ENCODE peak calls at places on chromosomes 13 and 19, in eight cellular contexts. M, H, D, Z, P, E, R and A are unnamed samples. For H3K4me1, the result is how much of the 10 kb centered on the place peaks cover.

GRCh38 chr13:89150362-89150761 is 1479.2 kb downstream of the SLITRK5 start:
- DNase-seq in M (peak), H (no peak), D (peak), Z (no peak), P (no peak), E (no peak), R (no peak), A (no peak)

GRCh38 chr19:44855606-44856005 is 9.5 kb downstream of the NECTIN2 start:
- DNase-seq in M (no peak), H (no peak), D (no peak), Z (no peak), P (no peak), E (no peak), R (no peak), A (no peak)

GRCh38 chr19:56958428-56958827 is 117.9 kb upstream of the PEG3 start:
- DNase-seq in M (no peak), H (no peak), D (no peak), Z (no peak), P (no peak), E (no peak), R (no peak), A (no peak)

GRCh38 chr13:72562686-72563085 is 164.7 kb downstream of the MZT1 start:
- DNase-seq in M (no peak), H (no peak), D (no peak), Z (no peak), P (no peak), E (no peak), R (no peak), A (no peak)

GRCh38 chr19:2320057-2320456 is 8.3 kb downstream of the LSM7 start:
- DNase-seq in M (no peak), H (no peak), D (no peak), Z (no peak), P (no peak), E (no peak), R (no peak), A (no peak)

GRCh38 chr19:46813570-46814358 is 25.4 kb upstream of the SLC1A5 start:
- DNase-seq in M (peak), H (peak), D (peak), Z (peak), P (peak), E (peak), R (no peak), A (no peak)

GRCh38 chr19:56637976-56638555 is 4.9 kb upstream of the SMIM17 start:
- DNase-seq in M (peak), H (peak), D (peak), Z (no peak), P (peak), E (peak), R (peak), A (no peak)

GRCh38 chr13:112229445-112229844 is 146.7 kb upstream of the SPACA7 start:
- DNase-seq in M (no peak), H (no peak), D (no peak), Z (no peak), P (no peak), E (no peak), R (no peak), A (no peak)

GRCh38 chr13:106649495-106649894 is 81.6 kb upstream of the ARGLU1 start:
- DNase-seq in M (peak), H (no peak), D (peak), Z (no peak), P (no peak), E (no peak), R (no peak), A (no peak)

GRCh38 chr13:77250968-77251367 is 75.9 kb downstream of the MYCBP2 start:
- DNase-seq in M (no peak), H (no peak), D (no peak), Z (no peak), P (no peak), E (no peak), R (no peak), A (no peak)

GRCh38 chr19:38657633-38658222 is 10.3 kb downstream of the ACTN4 start:
- DNase-seq in M (peak), H (no peak), D (no peak), Z (no peak), P (peak), E (no peak), R (peak), A (no peak)

GRCh38 chr13:39415403-39415802 is 187.6 kb downstream of the LHFPL6 start:
- DNase-seq in M (peak), H (peak), D (peak), Z (peak), P (peak), E (peak), R (peak), A (no peak)

GRCh38 chr13:73060251-73061160 is 1.7 kb downstream of the KLF5 start:
- DNase-seq in M (no peak), H (peak), D (peak), Z (peak), P (no peak), E (peak), R (peak), A (no peak)

GRCh38 chr13:97141564-97142005 is 80.5 kb upstream of the MBNL2 start:
- DNase-seq in M (peak), H (no peak), D (peak), Z (no peak), P (no peak), E (no peak), R (peak), A (no peak)

GRCh38 chr13:107845911-107846310 is 369.4 kb downstream of the LIG4 start:
- DNase-seq in M (no peak), H (no peak), D (no peak), Z (no peak), P (no peak), E (no peak), R (no peak), A (no peak)

GRCh38 chr13:32031025-32031814 is at the start of gene FRY:
- DNase-seq in M (peak), H (peak), D (peak), Z (peak), P (peak), E (peak), R (peak), A (peak)

GRCh38 chr19:43631491-43631890 is 8.2 kb downstream of the CADM4 start:
- DNase-seq in M (no peak), H (no peak), D (no peak), Z (no peak), P (no peak), E (no peak), R (no peak), A (no peak)

GRCh38 chr13:19767966-19768365 is 14.8 kb downstream of the PSPC1 start:
- DNase-seq in M (no peak), H (no peak), D (no peak), Z (no peak), P (no peak), E (no peak), R (no peak), A (no peak)

GRCh38 chr13:58376349-58376748 is 744.8 kb downstream of the PCDH17 start:
- DNase-seq in M (no peak), H (no peak), D (no peak), Z (no peak), P (no peak), E (no peak), R (no peak), A (no peak)

GRCh38 chr19:20423381-20424207 is 142.0 kb downstream of the ZNF737 start:
- DNase-seq in M (no peak), H (peak), D (peak), Z (peak), P (peak), E (peak), R (peak), A (no peak)

GRCh38 chr19:20422216-20422615 is 143.4 kb downstream of the ZNF737 start:
- DNase-seq in M (no peak), H (no peak), D (no peak), Z (no peak), P (no peak), E (no peak), R (peak), A (no peak)

DNA sequence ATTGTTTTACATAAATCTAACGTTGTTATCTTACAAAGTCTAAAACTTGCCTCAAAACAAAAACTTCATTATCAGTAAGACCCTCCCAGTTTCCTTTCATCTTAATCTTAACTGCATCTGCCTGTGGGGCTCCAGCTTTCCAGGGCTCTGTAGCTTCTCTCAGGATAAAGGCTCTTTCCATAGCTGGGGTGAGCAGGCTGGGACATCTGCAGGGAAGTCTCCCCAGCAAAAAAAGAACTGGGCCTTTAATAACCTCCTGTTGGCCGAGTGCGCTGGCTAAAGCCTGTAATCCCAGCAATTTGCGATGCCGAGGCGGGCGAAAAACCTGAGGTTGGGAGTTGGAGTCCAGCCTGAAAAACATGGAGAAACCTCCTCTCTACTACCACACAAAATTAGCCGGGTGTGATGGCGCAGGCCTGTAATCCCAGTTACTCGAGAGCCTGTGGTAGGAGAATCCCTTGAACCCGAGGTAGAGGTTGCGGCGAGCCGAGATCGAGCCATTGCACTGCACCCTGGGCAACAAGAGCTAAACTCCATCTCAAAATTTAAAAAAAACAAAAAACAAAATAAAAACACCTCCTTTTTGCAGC is 142.9 kb downstream of the ZNF737 start:
- DNase-seq in M (no peak), H (no peak), D (peak), Z (peak), P (peak), E (no peak), R (peak), A (no peak)
- H3K27ac ChIP-seq in M (no peak), H (peak), D (peak), Z (peak), P (peak), E (no peak), R (peak), A (peak)

GRCh38 chr19:5049561-5049960 is 80.6 kb downstream of the KDM4B start:
- DNase-seq in M (no peak), H (no peak), D (no peak), Z (no peak), P (no peak), E (no peak), R (no peak), A (no peak)
- H3K4me1 ChIP-seq in M (under half), H (under half), D (under half), Z (under half), P (under half), E (under half), R (under half), A (under half)

GRCh38 chr19:20565321-20566018 is at the start of gene ZNF737:
- DNase-seq in M (peak), H (peak), D (peak), Z (peak), P (peak), E (peak), R (peak), A (peak)
- TF ChIP-seq CTCF in M (no peak), H (peak), D (peak), Z (peak), P (no peak), E (peak), R (peak), A (peak)

GRCh38 chr19:50839712-50840655 is 6.6 kb upstream of the KLK15 start:
- DNase-seq in M (no peak), H (no peak), D (no peak), Z (no peak), P (no peak), E (no peak), R (no peak), A (no peak)
- H3K27ac ChIP-seq in M (no peak), H (no peak), D (no peak), Z (no peak), P (no peak), E (no peak), R (no peak), A (no peak)

DNA sequence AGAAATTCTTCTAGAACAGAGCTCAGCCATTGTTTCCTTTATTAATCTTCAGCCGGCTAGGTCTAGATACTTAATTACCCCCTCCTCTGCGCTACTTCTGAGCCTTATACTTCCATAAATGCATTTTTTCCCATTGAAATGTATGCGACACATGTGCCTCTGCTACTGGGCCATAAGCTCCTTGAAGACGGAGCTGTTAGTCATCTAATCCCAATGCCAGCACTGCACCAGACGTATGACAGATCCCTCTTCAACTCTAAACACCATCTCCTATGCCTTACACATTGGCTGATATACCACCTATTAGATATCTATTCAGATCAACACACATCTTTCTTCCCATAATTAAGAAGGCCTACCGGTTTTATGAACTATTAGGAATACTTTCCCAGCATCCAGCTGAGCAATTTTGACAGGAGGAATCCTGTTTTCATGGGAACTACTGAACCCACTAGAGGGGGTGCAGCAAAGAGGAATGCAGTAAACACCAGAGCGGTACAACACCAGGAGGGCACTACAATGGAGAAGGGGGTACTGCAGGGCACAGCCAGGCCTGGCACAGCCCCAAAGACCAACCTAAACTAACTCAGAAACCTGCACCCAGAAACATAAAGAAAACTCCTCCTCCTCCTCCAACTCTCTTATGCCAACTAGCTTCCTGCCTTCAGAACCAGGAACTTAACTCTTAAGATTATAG is 18.8 kb downstream of the STK24 start:
- DNase-seq in M (no peak), H (no peak), D (no peak), Z (no peak), P (no peak), E (no peak), R (no peak), A (no peak)
- H3K4me1 ChIP-seq in M (under half), H (under half), D (under half), Z (under half), P (under half), E (half or more), R (under half), A (under half)

GRCh38 chr19:40714519-40715299 is 2.0 kb downstream of the COQ8B start:
- DNase-seq in M (peak), H (peak), D (peak), Z (peak), P (peak), E (peak), R (peak), A (peak)
- TF ChIP-seq CTCF in M (no peak), H (no peak), D (no peak), Z (no peak), P (no peak), E (no peak), R (peak), A (no peak)

GRCh38 chr13:110723598-110723997 is 10.1 kb downstream of the ING1 start:
- DNase-seq in M (no peak), H (no peak), D (no peak), Z (no peak), P (no peak), E (no peak), R (no peak), A (no peak)

GRCh38 chr13:110722971-110723370 is 9.5 kb downstream of the ING1 start:
- DNase-seq in M (no peak), H (no peak), D (no peak), Z (no peak), P (no peak), E (no peak), R (no peak), A (no peak)

GRCh38 chr13:110731072-110731471 is 17.6 kb downstream of the ING1 start:
- DNase-seq in M (no peak), H (no peak), D (no peak), Z (no peak), P (no peak), E (no peak), R (no peak), A (no peak)

GRCh38 chr13:110726726-110727125 is 13.2 kb downstream of the ING1 start:
- DNase-seq in M (no peak), H (no peak), D (no peak), Z (no peak), P (no peak), E (no peak), R (no peak), A (no peak)
- H3K27ac ChIP-seq in M (no peak), H (no peak), D (no peak), Z (no peak), P (no peak), E (no peak), R (no peak), A (no peak)

GRCh38 chr19:34364462-34364829 is 550 bp upstream of the GPI start:
- DNase-seq in M (no peak), H (no peak), D (no peak), Z (no peak), P (no peak), E (no peak), R (no peak), A (no peak)

GRCh38 chr19:34364830-34365462 is at the start of gene GPI:
- DNase-seq in M (peak), H (peak), D (peak), Z (peak), P (peak), E (peak), R (peak), A (no peak)

GRCh38 chr19:34367424-34367957 is 2.5 kb downstream of the GPI start:
- DNase-seq in M (no peak), H (no peak), D (no peak), Z (peak), P (no peak), E (no peak), R (no peak), A (no peak)

GRCh38 chr19:34366670-34367423 is 1.9 kb downstream of the GPI start:
- DNase-seq in M (no peak), H (no peak), D (peak), Z (peak), P (no peak), E (no peak), R (no peak), A (no peak)

DNA sequence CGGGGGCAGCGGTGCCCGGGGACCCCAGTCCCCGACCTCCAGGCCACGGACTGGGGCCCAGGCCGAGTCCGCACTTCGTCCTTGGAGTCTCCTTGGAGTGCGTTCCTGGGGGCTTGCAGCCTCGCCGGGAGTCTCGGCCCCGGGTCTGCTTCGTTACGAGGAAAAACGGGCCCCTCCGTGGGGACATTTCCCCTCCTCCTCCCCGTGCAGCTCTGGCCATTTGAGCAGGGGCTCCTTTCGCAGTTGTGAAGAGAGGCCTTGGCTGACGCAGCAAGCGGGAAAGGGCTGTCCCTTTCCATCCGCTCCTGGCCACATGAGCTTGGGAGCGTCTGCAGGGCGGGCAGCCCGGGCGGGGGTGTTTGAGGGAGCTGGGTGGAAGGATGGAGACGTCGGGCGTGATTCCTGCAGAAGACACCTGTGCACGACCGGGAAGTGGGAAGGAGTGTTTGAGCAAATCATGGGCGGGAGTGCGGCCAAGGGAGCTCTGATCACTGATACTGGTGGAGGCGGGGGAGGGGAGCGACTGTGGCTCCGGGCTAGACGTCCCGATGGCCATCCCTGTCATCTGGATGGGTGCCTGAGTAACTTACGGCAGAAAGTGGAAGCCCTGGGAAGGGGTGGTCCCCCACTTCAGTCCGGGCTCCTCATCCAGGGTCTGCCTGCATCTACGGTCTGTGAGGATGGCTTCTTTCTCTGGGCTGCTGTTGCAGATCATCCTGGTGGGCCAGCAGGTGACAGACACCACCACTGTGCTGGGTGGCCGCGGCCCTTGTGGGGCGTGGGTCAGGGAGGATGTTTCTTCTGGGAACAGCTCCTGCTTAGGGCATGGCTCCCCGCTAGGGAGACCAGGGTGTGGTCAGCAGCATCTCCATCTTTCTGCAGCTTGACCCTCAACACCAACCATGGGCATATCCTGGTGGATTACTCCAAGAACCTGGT is 736 bp downstream of the GPI start:
- DNase-seq in M (peak), H (peak), D (peak), Z (peak), P (peak), E (peak), R (peak), A (no peak)
- H3K4me1 ChIP-seq in M (under half), H (under half), D (under half), Z (under half), P (under half), E (under half), R (under half), A (under half)

GRCh38 chr13:23180711-23181110 is at the start of gene SGCG:
- DNase-seq in M (no peak), H (no peak), D (no peak), Z (no peak), P (no peak), E (peak), R (no peak), A (no peak)

DNA sequence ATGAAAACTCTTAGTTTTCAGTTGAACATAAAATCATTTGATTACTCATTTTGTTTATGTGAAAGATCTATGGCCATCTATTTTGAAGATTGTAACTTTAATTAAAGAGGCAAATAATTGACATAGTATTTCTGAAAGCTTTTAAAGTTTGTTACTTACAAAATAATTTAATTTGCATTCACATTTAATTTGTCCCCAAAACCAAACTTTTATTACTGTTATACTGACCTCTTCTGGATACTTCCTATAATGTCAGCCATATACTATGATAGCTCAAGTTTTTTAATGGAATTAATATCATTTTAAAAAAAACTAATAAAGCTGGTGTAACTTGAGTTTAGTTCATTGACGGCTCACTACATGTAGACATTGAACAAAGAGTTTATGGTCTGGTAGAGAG is 4.9 kb upstream of the SGCG start:
- DNase-seq in M (no peak), H (no peak), D (peak), Z (no peak), P (no peak), E (no peak), R (no peak), A (no peak)
- TF ChIP-seq CTCF in M (peak), H (peak), D (peak), Z (peak), P (no peak), E (peak), R (peak), A (peak)